ENCODE peak calls at places on chromosomes 16 and 17, in five cellular contexts. One of them, this sample, is unnamed.

GRCh38 chr17:75822119-75822799 is 21.9 kb downstream of the UNC13D start:
- DNase-seq in left lung: peak
- DNase-seq in upper lobe of right lung: no peak
- DNase-seq in iPS DF 6.9: no peak
- DNase-seq in sigmoid colon: no peak
- DNase-seq in this sample: no peak

GRCh38 chr16:65510241-65510640 is 388.4 kb upstream of the CDH11 start:
- DNase-seq in left lung: no peak
- DNase-seq in upper lobe of right lung: no peak
- DNase-seq in iPS DF 6.9: no peak
- DNase-seq in sigmoid colon: no peak
- DNase-seq in this sample: no peak

GRCh38 chr17:70329751-70330150 is 160.4 kb downstream of the KCNJ2 start:
- DNase-seq in upper lobe of right lung: no peak
- DNase-seq in sigmoid colon: no peak
- DNase-seq in iPS DF 6.9: no peak
- DNase-seq in left lung: no peak
- DNase-seq in this sample: no peak

GRCh38 chr16:89722392-89723278 is 1.3 kb downstream of the ZNF276 start:
- DNase-seq in iPS DF 6.9: no peak
- DNase-seq in sigmoid colon: peak
- DNase-seq in left lung: peak
- DNase-seq in upper lobe of right lung: peak
- DNase-seq in this sample: peak

GRCh38 chr17:20127660-20128413 is 118.7 kb downstream of the SPECC1 start:
- DNase-seq in iPS DF 6.9: no peak
- DNase-seq in upper lobe of right lung: no peak
- DNase-seq in left lung: no peak
- DNase-seq in sigmoid colon: no peak
- DNase-seq in this sample: no peak

GRCh38 chr16:17930280-17930679 is 406.3 kb downstream of the NPIPA8 start:
- DNase-seq in iPS DF 6.9: no peak
- DNase-seq in left lung: no peak
- DNase-seq in upper lobe of right lung: no peak
- DNase-seq in sigmoid colon: no peak
- DNase-seq in this sample: no peak

GRCh38 chr17:83203073-83203471 is 123.7 kb downstream of the METRNL start:
- DNase-seq in upper lobe of right lung: peak
- DNase-seq in iPS DF 6.9: no peak
- DNase-seq in left lung: peak
- DNase-seq in sigmoid colon: peak
- DNase-seq in this sample: no peak

GRCh38 chr17:50317121-50317520 is 28.8 kb upstream of the XYLT2 start:
- DNase-seq in left lung: no peak
- DNase-seq in iPS DF 6.9: no peak
- DNase-seq in sigmoid colon: no peak
- DNase-seq in upper lobe of right lung: no peak
- DNase-seq in this sample: no peak

GRCh38 chr16:275041-275621 is 613 bp downstream of the RGS11 start:
- DNase-seq in upper lobe of right lung: peak
- DNase-seq in iPS DF 6.9: no peak
- DNase-seq in left lung: no peak
- DNase-seq in sigmoid colon: no peak
- DNase-seq in this sample: no peak

GRCh38 chr16:72626623-72627022 is 421.3 kb downstream of the ZFHX3 start:
- DNase-seq in iPS DF 6.9: no peak
- DNase-seq in left lung: no peak
- DNase-seq in sigmoid colon: no peak
- DNase-seq in upper lobe of right lung: no peak
- DNase-seq in this sample: no peak

GRCh38 chr17:61717352-61717751 is 126.3 kb upstream of the NACA2 start:
- DNase-seq in iPS DF 6.9: no peak
- DNase-seq in left lung: no peak
- DNase-seq in upper lobe of right lung: no peak
- DNase-seq in sigmoid colon: no peak
- DNase-seq in this sample: no peak

GRCh38 chr16:22685162-22685830 is 128.7 kb upstream of the HS3ST2 start:
- DNase-seq in left lung: no peak
- DNase-seq in upper lobe of right lung: no peak
- DNase-seq in sigmoid colon: peak
- DNase-seq in iPS DF 6.9: no peak
- DNase-seq in this sample: no peak

GRCh38 chr16:73230651-73231050 is 182.7 kb upstream of the ZFHX3 start:
- DNase-seq in iPS DF 6.9: no peak
- DNase-seq in left lung: no peak
- DNase-seq in upper lobe of right lung: no peak
- DNase-seq in sigmoid colon: no peak
- DNase-seq in this sample: no peak

GRCh38 chr17:68197997-68198930 is 49.6 kb upstream of the AMZ2 start:
- DNase-seq in iPS DF 6.9: no peak
- DNase-seq in left lung: no peak
- DNase-seq in sigmoid colon: no peak
- DNase-seq in upper lobe of right lung: peak
- DNase-seq in this sample: no peak

GRCh38 chr17:17416400-17417360 is 60.1 kb upstream of the MED9 start:
- DNase-seq in iPS DF 6.9: no peak
- DNase-seq in sigmoid colon: peak
- DNase-seq in left lung: peak
- DNase-seq in upper lobe of right lung: peak
- DNase-seq in this sample: peak

GRCh38 chr17:40349477-40350409 is 14.8 kb downstream of the GJD3 start:
- DNase-seq in iPS DF 6.9: no peak
- DNase-seq in left lung: peak
- DNase-seq in upper lobe of right lung: peak
- DNase-seq in sigmoid colon: no peak
- DNase-seq in this sample: no peak

GRCh38 chr17:77736207-77736600 is 222.3 kb upstream of the TNRC6C start:
- DNase-seq in upper lobe of right lung: no peak
- DNase-seq in iPS DF 6.9: no peak
- DNase-seq in sigmoid colon: no peak
- DNase-seq in left lung: no peak
- DNase-seq in this sample: no peak

GRCh38 chr16:30694926-30695678 is 3.9 kb upstream of the SRCAP start:
- DNase-seq in iPS DF 6.9: no peak
- DNase-seq in upper lobe of right lung: no peak
- DNase-seq in sigmoid colon: no peak
- DNase-seq in left lung: no peak
- DNase-seq in this sample: no peak

GRCh38 chr16:85491798-85492616 is 121.1 kb upstream of the GSE1 start:
- DNase-seq in sigmoid colon: peak
- DNase-seq in iPS DF 6.9: no peak
- DNase-seq in left lung: peak
- DNase-seq in upper lobe of right lung: peak
- DNase-seq in this sample: no peak

GRCh38 chr17:57228921-57229320 is 27.4 kb upstream of the MSI2 start:
- DNase-seq in left lung: no peak
- DNase-seq in sigmoid colon: no peak
- DNase-seq in upper lobe of right lung: no peak
- DNase-seq in iPS DF 6.9: no peak
- DNase-seq in this sample: no peak

GRCh38 chr17:72136692-72137550 is 16.1 kb downstream of the SOX9 start:
- DNase-seq in upper lobe of right lung: no peak
- DNase-seq in left lung: no peak
- DNase-seq in sigmoid colon: no peak
- DNase-seq in iPS DF 6.9: no peak
- DNase-seq in this sample: no peak

GRCh38 chr16:52677487-52677886 is 130.5 kb upstream of the TOX3 start:
- DNase-seq in left lung: no peak
- DNase-seq in upper lobe of right lung: no peak
- DNase-seq in iPS DF 6.9: no peak
- DNase-seq in sigmoid colon: no peak
- DNase-seq in this sample: no peak

GRCh38 chr16:14186007-14186953 is 115.2 kb downstream of the MRTFB start:
- DNase-seq in left lung: peak
- DNase-seq in sigmoid colon: no peak
- DNase-seq in upper lobe of right lung: no peak
- DNase-seq in iPS DF 6.9: no peak
- DNase-seq in this sample: no peak

GRCh38 chr16:57475711-57476339 is 10.5 kb downstream of the DOK4 start:
- DNase-seq in sigmoid colon: no peak
- DNase-seq in left lung: no peak
- DNase-seq in upper lobe of right lung: peak
- DNase-seq in iPS DF 6.9: peak
- DNase-seq in this sample: no peak

GRCh38 chr16:86498661-86499493 is 11.4 kb upstream of the FOXF1 start:
- DNase-seq in upper lobe of right lung: no peak
- DNase-seq in left lung: no peak
- DNase-seq in sigmoid colon: peak
- DNase-seq in iPS DF 6.9: no peak
- DNase-seq in this sample: no peak
- H3K27ac ChIP-seq in upper lobe of right lung: peak
- H3K27ac ChIP-seq in left lung: peak
- H3K27ac ChIP-seq in sigmoid colon: peak
- H3K27ac ChIP-seq in iPS DF 6.9: no peak
- H3K27ac ChIP-seq in this sample: no peak

DNA sequence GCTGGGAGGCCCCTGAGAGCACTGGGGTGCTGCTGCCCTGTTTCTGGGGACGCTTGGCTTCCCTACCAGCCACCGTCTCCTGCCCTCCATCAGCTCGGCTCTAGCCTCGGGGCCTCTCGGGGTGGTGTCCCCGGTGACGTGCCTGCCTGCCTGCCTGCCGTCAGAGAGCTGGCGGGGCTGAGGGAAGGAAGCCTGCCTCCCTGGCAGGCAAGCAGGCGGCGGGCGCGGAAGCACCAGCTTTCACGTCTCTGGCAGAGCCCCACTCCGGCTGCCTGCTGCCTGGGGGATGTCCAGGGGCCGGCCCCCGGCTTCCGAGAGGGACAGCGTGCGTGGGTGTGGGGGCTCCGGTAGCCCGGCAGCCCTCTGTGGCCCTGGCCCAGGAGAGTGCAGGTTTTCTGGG is 9.3 kb downstream of the CENPX start:
- DNase-seq in upper lobe of right lung: no peak
- DNase-seq in left lung: no peak
- DNase-seq in iPS DF 6.9: no peak
- DNase-seq in sigmoid colon: peak
- DNase-seq in this sample: no peak
- H3K27ac ChIP-seq in upper lobe of right lung: peak
- H3K27ac ChIP-seq in left lung: peak
- H3K27ac ChIP-seq in iPS DF 6.9: no peak
- H3K27ac ChIP-seq in sigmoid colon: no peak
- H3K27ac ChIP-seq in this sample: no peak

GRCh38 chr17:41810659-41811548 is 845 bp downstream of the P3H4 start:
- DNase-seq in upper lobe of right lung: peak
- DNase-seq in iPS DF 6.9: no peak
- DNase-seq in left lung: no peak
- DNase-seq in sigmoid colon: peak
- DNase-seq in this sample: no peak
- H3K27ac ChIP-seq in upper lobe of right lung: peak
- H3K27ac ChIP-seq in iPS DF 6.9: no peak
- H3K27ac ChIP-seq in left lung: peak
- H3K27ac ChIP-seq in sigmoid colon: peak
- H3K27ac ChIP-seq in this sample: peak

DNA sequence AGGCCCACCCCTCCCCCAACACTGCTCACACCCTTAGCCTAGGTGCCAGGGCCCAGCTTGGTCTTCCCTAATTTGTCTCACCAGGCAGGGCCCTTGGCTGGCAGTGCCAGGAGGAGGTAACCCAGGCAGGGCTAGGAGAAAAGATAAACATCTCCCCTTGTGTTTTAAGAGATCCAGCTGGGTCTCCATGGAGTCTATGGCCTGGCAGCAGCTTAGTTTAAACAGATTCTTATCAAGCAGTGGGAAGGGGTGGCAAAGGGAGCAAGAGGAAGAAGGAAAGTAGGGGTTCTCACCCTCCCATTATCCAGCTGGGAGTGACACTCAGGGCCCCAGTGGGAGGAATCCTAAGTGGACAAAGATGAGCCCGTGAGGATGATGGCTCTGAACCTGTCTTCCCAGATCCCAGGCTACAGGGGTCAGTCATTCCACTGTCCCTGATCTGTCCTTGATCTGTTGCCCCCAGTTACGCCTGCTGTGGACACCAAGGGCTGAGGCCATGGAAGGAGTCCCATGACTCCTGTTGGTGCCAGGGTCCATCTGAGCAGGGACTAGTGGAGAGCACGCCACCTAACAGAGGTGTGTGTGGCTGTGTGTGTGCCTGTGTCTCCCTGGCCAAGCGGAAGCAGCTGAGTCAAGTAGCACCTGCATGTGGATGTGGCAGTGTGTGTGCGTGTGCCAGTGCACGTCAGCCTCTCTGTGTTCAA is 47.4 kb upstream of the MEIOC start:
- DNase-seq in left lung: no peak
- DNase-seq in iPS DF 6.9: no peak
- DNase-seq in upper lobe of right lung: no peak
- DNase-seq in sigmoid colon: no peak
- DNase-seq in this sample: no peak
- H3K27ac ChIP-seq in left lung: no peak
- H3K27ac ChIP-seq in iPS DF 6.9: no peak
- H3K27ac ChIP-seq in upper lobe of right lung: no peak
- H3K27ac ChIP-seq in sigmoid colon: no peak
- H3K27ac ChIP-seq in this sample: no peak

GRCh38 chr16:68283346-68283745 is 19.0 kb downstream of the SLC7A6 start:
- DNase-seq in iPS DF 6.9: no peak
- DNase-seq in sigmoid colon: no peak
- DNase-seq in left lung: no peak
- DNase-seq in upper lobe of right lung: no peak
- DNase-seq in this sample: no peak
- H3K27ac ChIP-seq in iPS DF 6.9: no peak
- H3K27ac ChIP-seq in sigmoid colon: peak
- H3K27ac ChIP-seq in left lung: peak
- H3K27ac ChIP-seq in upper lobe of right lung: peak
- H3K27ac ChIP-seq in this sample: peak

GRCh38 chr17:7467498-7467897 is 11.9 kb downstream of the ZBTB4 start:
- DNase-seq in sigmoid colon: no peak
- DNase-seq in iPS DF 6.9: no peak
- DNase-seq in left lung: no peak
- DNase-seq in upper lobe of right lung: no peak
- DNase-seq in this sample: no peak
- H3K27ac ChIP-seq in sigmoid colon: peak
- H3K27ac ChIP-seq in iPS DF 6.9: no peak
- H3K27ac ChIP-seq in left lung: peak
- H3K27ac ChIP-seq in upper lobe of right lung: peak
- H3K27ac ChIP-seq in this sample: peak